ENCODE peak calls at places on chromosomes 5 and 9, in nine cellular contexts. F is NCI-H524; Q is activated T-cell treated with anti-CD3 and anti-CD28 coated beads, Interleukin-2, amount 50 U/mL, for 4 hours; O is hepatocyte; U is coronary artery; L is HuH-7; V is stimulated activated CD4-positive, alpha-beta T cell treated with anti-CD3 and anti-CD28 coated beads, Interleukin-12 subunit alpha, Interleukin-12 subunit beta, amount 100 ng/mL, for 24 hours; I is NCI-H2081 treated with DMSO at 0.1 percent for 48 hours; W is non-pigmented ciliary epithelial cell. B is an unnamed sample.

GRCh38 chr5:176365663-176366574 is 632 bp downstream of the ARL10 start:
- DNase-seq in F (no peak), Q (peak; percentile 9), O (peak; percentile 62), U (no peak), L (no peak), V (peak; percentile 37), I (no peak), W (no peak), B (no peak)

GRCh38 chr5:177429248-177430045 is 3.0 kb downstream of the GRK6 start:
- DNase-seq in F (no peak), Q (peak; percentile 85), O (no peak), U (no peak), L (no peak), V (peak; percentile 87), I (no peak), W (no peak), B (no peak)

GRCh38 chr9:126346031-126346430 is 19.4 kb downstream of the MVB12B start:
- DNase-seq in F (no peak), Q (no peak), O (no peak), U (no peak), L (no peak), V (no peak), I (no peak), W (no peak), B (no peak)

GRCh38 chr9:134413890-134414731 is 87.9 kb downstream of the RXRA start:
- DNase-seq in F (no peak), Q (no peak), O (peak; percentile 79), U (no peak), L (no peak), V (no peak), I (no peak), W (peak; percentile 42), B (no peak)

GRCh38 chr5:199821-200645 is 8.7 kb downstream of the LRRC14B start:
- DNase-seq in F (no peak), Q (no peak), O (no peak), U (no peak), L (no peak), V (no peak), I (no peak), W (no peak), B (no peak)

GRCh38 chr9:16542290-16542689 is 328.2 kb downstream of the BNC2 start:
- DNase-seq in F (no peak), Q (no peak), O (no peak), U (no peak), L (no peak), V (no peak), I (no peak), W (no peak), B (no peak)

GRCh38 chr5:78696637-78697036 is 48.1 kb upstream of the LHFPL2 start:
- DNase-seq in F (no peak), Q (no peak), O (no peak), U (no peak), L (no peak), V (no peak), I (no peak), W (no peak), B (no peak)

GRCh38 chr5:88140396-88140862 is 128.2 kb downstream of the TMEM161B start:
- DNase-seq in F (no peak), Q (no peak), O (peak; percentile 68), U (no peak), L (no peak), V (no peak), I (no peak), W (no peak), B (no peak)

GRCh38 chr5:19987594-19988345 is at the start of gene CDH18:
- DNase-seq in F (peak; percentile 85), Q (no peak), O (peak; percentile 68), U (peak; percentile 60), L (peak; percentile 2), V (no peak), I (peak; percentile 35), W (no peak), B (no peak)

GRCh38 chr9:9469271-9469670 is 1143.5 kb downstream of the PTPRD start:
- DNase-seq in F (no peak), Q (no peak), O (no peak), U (no peak), L (no peak), V (no peak), I (no peak), W (no peak), B (no peak)

GRCh38 chr5:31706186-31706585 is 67.3 kb downstream of the PDZD2 start:
- DNase-seq in F (no peak), Q (no peak), O (no peak), U (no peak), L (no peak), V (no peak), I (no peak), W (no peak), B (no peak)

GRCh38 chr9:129720181-129720864 is 32.5 kb downstream of the PTGES start:
- DNase-seq in F (no peak), Q (no peak), O (no peak), U (no peak), L (peak; percentile 68), V (no peak), I (no peak), W (no peak), B (peak; percentile 32)

GRCh38 chr9:109244179-109245132 is 76.4 kb downstream of the EPB41L4B start:
- DNase-seq in F (peak; percentile 80), Q (peak; percentile 48), O (peak; percentile 85), U (no peak), L (peak; percentile 67), V (peak; percentile 65), I (no peak), W (no peak), B (peak; percentile 63)

GRCh38 chr5:89128097-89128496 is 245.1 kb upstream of the MEF2C start:
- DNase-seq in F (no peak), Q (no peak), O (no peak), U (no peak), L (no peak), V (no peak), I (no peak), W (no peak), B (no peak)